ENCODE peak calls at places on chromosomes 4 and X, in ten cellular contexts. M is endothelial cell of umbilical vein, X is HCT116, G is fibroblast of lung, Y is GM23248, K is neural progenitor cell, T is GM12878, J is astrocyte, L is K562, Q is H1. Z is an unnamed sample.

GRCh38 chrX:74449322-74449936 is 28.1 kb downstream of the SLC16A2 start:
- DNase-seq in X (peak), K (no peak), L (no peak), M (no peak), J (no peak), Q (no peak), Y (peak), T (no peak), G (no peak), Z (peak)

GRCh38 chrX:92232182-92232581 is 453.0 kb downstream of the PCDH11X start:
- DNase-seq in Y (peak), X (no peak), L (no peak), G (peak), J (no peak), T (no peak), M (no peak), K (peak), Q (no peak), Z (no peak)

GRCh38 chr4:41935652-41936021 is 408 bp downstream of the TMEM33 start:
- DNase-seq in X (peak), K (no peak), J (no peak), Y (peak), M (no peak), G (peak), L (peak), T (no peak), Q (no peak), Z (no peak)

GRCh38 chr4:83582289-83582756 is 46.4 kb downstream of the GPAT3 start:
- DNase-seq in T (no peak), M (peak), L (no peak), X (no peak), K (no peak), G (peak), J (peak), Q (no peak), Y (peak), Z (no peak)

GRCh38 chr4:22962186-22962786 is 269.5 kb downstream of the GBA3 start:
- DNase-seq in Y (peak), X (no peak), G (peak), J (peak), M (no peak), Q (no peak), K (peak), T (no peak), L (peak), Z (no peak)

GRCh38 chrX:24515447-24515846 is 50.4 kb downstream of the PDK3 start:
- DNase-seq in L (peak), M (peak), G (peak), J (no peak), K (peak), Y (no peak), X (no peak), Q (no peak), T (no peak), Z (no peak)

GRCh38 chr4:2694691-2695090 is 61.4 kb downstream of the TNIP2 start:
- DNase-seq in X (no peak), K (no peak), M (no peak), Q (no peak), L (no peak), J (peak), G (no peak), Y (no peak), T (no peak), Z (no peak)

GRCh38 chr4:21126113-21126512 is 425.9 kb downstream of the PACRGL start:
- DNase-seq in G (no peak), Q (no peak), K (no peak), T (no peak), J (no peak), Y (no peak), L (no peak), M (no peak), X (no peak), Z (no peak)

GRCh38 chr4:20603671-20604313 is 96.5 kb upstream of the PACRGL start:
- DNase-seq in T (no peak), J (peak), G (peak), Y (peak), Q (no peak), X (no peak), L (no peak), M (peak), K (no peak), Z (no peak)

GRCh38 chrX:119398587-119398973 is 556 bp upstream of the SLC25A43 start:
- DNase-seq in L (peak), T (no peak), X (no peak), G (peak), Y (peak), M (no peak), J (no peak), Q (no peak), K (no peak), Z (no peak)

GRCh38 chr4:42412251-42412650 is 15.0 kb downstream of the SHISA3 start:
- DNase-seq in Q (no peak), T (no peak), G (peak), K (no peak), X (no peak), Y (peak), J (peak), M (peak), L (no peak), Z (no peak)

GRCh38 chrX:153623310-153624029 is 23.5 kb upstream of the DUSP9 start:
- DNase-seq in K (no peak), X (no peak), Y (no peak), T (no peak), L (no peak), G (no peak), J (no peak), Q (no peak), M (no peak), Z (no peak)

GRCh38 chrX:13265549-13266132 is 54.2 kb downstream of the ATXN3L start:
- DNase-seq in T (no peak), G (no peak), K (no peak), Y (no peak), L (no peak), J (no peak), X (no peak), M (peak), Q (no peak), Z (no peak)

GRCh38 chr4:172982151-172982590 is 186.4 kb upstream of the GALNT7 start:
- DNase-seq in Q (no peak), X (peak), T (peak), J (peak), G (peak), K (no peak), Y (peak), L (no peak), M (peak), Z (no peak)

GRCh38 chr4:177442623-177443155 is 452 bp upstream of the AGA start:
- DNase-seq in J (no peak), G (no peak), L (peak), Q (no peak), M (no peak), K (no peak), T (peak), X (no peak), Y (peak), Z (peak)

GRCh38 chrX:7270018-7270417 is 122.1 kb upstream of the PUDP start:
- DNase-seq in Y (peak), L (no peak), J (no peak), X (no peak), G (peak), Q (no peak), T (no peak), M (no peak), K (no peak), Z (no peak)

GRCh38 chr4:74387790-74388189 is 22.8 kb downstream of the EREG start:
- DNase-seq in M (no peak), K (no peak), T (no peak), Q (no peak), L (no peak), G (no peak), X (no peak), J (no peak), Y (no peak), Z (no peak)

GRCh38 chr4:147019061-147019460 is 73.4 kb upstream of the TTC29 start:
- DNase-seq in M (peak), J (peak), Q (no peak), X (peak), G (peak), T (no peak), K (peak), L (peak), Y (peak), Z (peak)

GRCh38 chr4:156194896-156195295 is 241.2 kb upstream of the CTSO start:
- DNase-seq in J (no peak), K (no peak), G (no peak), M (no peak), L (no peak), Y (peak), X (no peak), Q (no peak), T (no peak), Z (no peak)

GRCh38 chrX:54494970-54495813 is 842 bp downstream of the FGD1 start:
- DNase-seq in J (no peak), Q (no peak), Y (peak), K (peak), G (peak), X (no peak), T (no peak), L (no peak), M (peak), Z (no peak)

GRCh38 chr4:125104616-125105015 is 210.1 kb upstream of the FAT4 start:
- DNase-seq in Y (peak), G (peak), Q (no peak), X (no peak), T (no peak), L (no peak), K (no peak), J (peak), M (no peak), Z (no peak)

GRCh38 chr4:28225005-28225404 is 1364.4 kb downstream of the STIM2 start:
- DNase-seq in K (peak), J (peak), Y (peak), T (no peak), L (no peak), Q (peak), G (peak), X (peak), M (peak), Z (no peak)

GRCh38 chr4:165355900-165356300 is 22.9 kb upstream of the CPE start:
- DNase-seq in X (peak), G (peak), Q (no peak), T (no peak), K (peak), M (peak), J (peak), L (peak), Y (peak), Z (peak)

GRCh38 chr4:101205878-101206277 is 141.4 kb downstream of the PPP3CA start:
- DNase-seq in G (peak), J (peak), L (peak), Q (no peak), K (no peak), M (no peak), T (peak), X (no peak), Y (peak), Z (peak)

GRCh38 chrX:9466711-9467110 is 1.9 kb downstream of the TBL1X start:
- DNase-seq in T (no peak), X (no peak), K (no peak), M (no peak), L (no peak), Q (no peak), Y (peak), J (no peak), G (no peak), Z (no peak)

GRCh38 chr4:61374612-61374920 is 174.4 kb downstream of the ADGRL3 start:
- DNase-seq in T (no peak), L (no peak), K (peak), X (no peak), J (peak), Q (no peak), Y (no peak), G (no peak), M (no peak), Z (no peak)

GRCh38 chr4:141563721-141564120 is 72.7 kb upstream of the IL15 start:
- DNase-seq in G (no peak), X (no peak), M (no peak), T (no peak), Q (no peak), K (no peak), Y (no peak), J (no peak), L (no peak), Z (no peak)

GRCh38 chr4:87840149-87840548 is 7.4 kb downstream of the MEPE start:
- DNase-seq in L (no peak), X (no peak), Q (no peak), K (no peak), M (no peak), Y (no peak), T (no peak), G (no peak), J (no peak), Z (no peak)

GRCh38 chr4:118801895-118802575 is 33.9 kb downstream of the SEC24D start:
- DNase-seq in G (no peak), M (no peak), X (no peak), J (no peak), L (no peak), T (no peak), Y (peak), Q (no peak), K (no peak), Z (no peak)

GRCh38 chrX:48806088-48806487 is 4.2 kb downstream of the HDAC6 start:
- DNase-seq in M (no peak), K (no peak), J (no peak), X (no peak), L (peak), G (no peak), Y (no peak), T (no peak), Q (no peak), Z (no peak)

GRCh38 chr4:113881256-113881655 is 98.2 kb downstream of the ARSJ start:
- DNase-seq in G (peak), Y (peak), J (peak), Q (no peak), K (no peak), X (no peak), M (peak), T (no peak), L (no peak), Z (no peak)

GRCh38 chrX:6225307-6226052 is 3.2 kb downstream of the NLGN4X start:
- DNase-seq in G (no peak), Q (no peak), L (no peak), K (peak), J (no peak), Y (no peak), X (no peak), M (no peak), T (no peak), Z (peak)

GRCh38 chr4:5019274-5019673 is at the start of gene CYTL1:
- DNase-seq in K (peak), Q (no peak), G (no peak), J (no peak), T (no peak), L (no peak), Y (no peak), X (no peak), M (peak), Z (no peak)
- H2AFZ ChIP-seq in K (peak), Q (peak), G (no peak), J (peak), T (no peak), L (peak), Y (peak), X (no peak), M (peak), Z (no peak)

GRCh38 chrX:132413459-132413858 is 75.4 kb downstream of the MBNL3 start:
- DNase-seq in G (no peak), K (peak), J (no peak), M (no peak), Y (no peak), Q (no peak), T (no peak), X (peak), L (peak), Z (no peak)
- H3K9ac ChIP-seq in G (no peak), K (no peak), J (no peak), M (no peak), Y (no peak), Q (no peak), T (no peak), X (no peak), L (no peak), Z (no peak)

GRCh38 chr4:174523003-174523693 is 860 bp upstream of the HPGD start:
- DNase-seq in X (no peak), T (no peak), Q (no peak), G (peak), Y (peak), K (peak), L (peak), J (no peak), M (no peak), Z (no peak)

GRCh38 chr4:174520655-174521054 is 1.6 kb downstream of the HPGD start:
- DNase-seq in K (no peak), T (no peak), L (no peak), G (no peak), X (no peak), Q (no peak), Y (no peak), M (no peak), J (no peak), Z (no peak)

GRCh38 chr4:174521800-174522182 is 497 bp downstream of the HPGD start:
- DNase-seq in M (no peak), Y (peak), L (peak), X (no peak), Q (no peak), J (no peak), G (no peak), K (peak), T (no peak), Z (no peak)

GRCh38 chr4:174524242-174524641 is 2.0 kb upstream of the HPGD start:
- DNase-seq in J (no peak), G (no peak), T (no peak), L (peak), Y (no peak), K (no peak), Q (no peak), X (no peak), M (no peak), Z (no peak)

GRCh38 chr4:174522183-174523002 is at the start of gene HPGD:
- DNase-seq in K (peak), J (no peak), Q (peak), M (no peak), G (no peak), Y (peak), L (peak), X (no peak), T (no peak), Z (no peak)
- TF ChIP-seq EZH2 in K (peak), J (peak), Q (no peak), M (no peak), G (peak), Y (peak), L (no peak), X (no peak), T (peak), Z (no peak)

GRCh38 chr4:71163317-71163716 is 169.9 kb downstream of the DCK start:
- DNase-seq in K (no peak), L (no peak), X (no peak), T (no peak), Y (no peak), G (no peak), J (peak), M (no peak), Q (no peak), Z (no peak)
- H2AFZ ChIP-seq in K (no peak), L (no peak), X (no peak), T (no peak), Y (no peak), G (no peak), J (no peak), M (no peak), Q (no peak), Z (no peak)

DNA sequence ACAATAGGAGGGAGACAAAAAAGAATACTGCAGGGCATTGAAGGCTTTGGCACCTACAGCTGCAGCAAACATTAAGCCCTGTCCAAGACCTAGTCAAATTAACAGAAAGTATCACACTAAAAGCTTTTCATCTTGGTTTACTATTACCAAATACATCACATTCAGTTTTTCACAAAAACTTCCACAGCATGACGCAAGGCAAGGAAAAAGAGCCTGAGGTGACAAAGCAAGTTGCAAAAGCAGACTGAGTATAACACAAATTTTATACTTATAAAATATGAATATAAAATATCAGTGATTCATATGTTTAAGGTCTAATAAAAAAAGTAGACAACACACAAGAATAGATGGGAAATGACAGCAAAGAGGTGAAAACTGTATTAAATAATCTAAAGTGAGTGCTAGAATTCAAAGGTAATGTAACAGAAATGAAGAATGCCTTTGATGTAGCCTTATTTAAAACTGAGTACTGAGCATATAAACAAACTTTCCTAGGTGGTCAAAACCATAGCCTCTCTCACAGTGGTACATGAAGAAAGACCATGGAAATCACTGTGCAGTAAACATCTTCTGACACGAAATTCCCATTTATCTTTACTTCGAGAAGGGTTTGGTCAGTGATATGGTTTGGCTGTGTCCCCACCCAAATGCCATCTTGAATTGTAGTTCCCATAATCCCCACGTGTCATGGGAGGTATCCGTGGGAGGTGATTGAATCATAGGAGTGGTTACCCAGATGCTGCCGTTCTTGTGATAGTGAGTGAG is 27.7 kb upstream of the MAGEA11 start:
- DNase-seq in M (no peak), K (no peak), J (no peak), G (peak), T (no peak), Y (no peak), L (no peak), X (no peak), Q (no peak), Z (no peak)
- H3K9ac ChIP-seq in M (no peak), K (no peak), J (no peak), G (no peak), T (no peak), Y (no peak), L (no peak), X (no peak), Q (no peak), Z (no peak)

Z was measured in DND-41.